ENCODE peak calls at places on chromosomes 16 and 17, in six cellular contexts. Z is H9, U is IMR-90, Y is H1, Q is trophoblast cell, S is mesenchymal stem cell. C is an unnamed sample.

GRCh38 chr16:66309-67182 is 5.9 kb downstream of the RHBDF1 start:
- DNase-seq in Z (no peak), U (no peak), Y (no peak), Q (no peak), S (no peak), C (no peak)

GRCh38 chr16:3186946-3187690 is 886 bp upstream of the OR1F1 start:
- DNase-seq in Z (no peak), U (no peak), Y (no peak), Q (peak; percentile 87), S (no peak), C (no peak)

GRCh38 chr16:29743827-29744531 is 1.8 kb downstream of the C16orf54 start:
- DNase-seq in Z (no peak), U (no peak), Y (no peak), Q (no peak), S (no peak), C (no peak)

GRCh38 chr17:27535178-27535928 is 79.1 kb downstream of the KSR1 start:
- DNase-seq in Z (no peak), U (peak; percentile 44), Y (no peak), Q (peak; percentile 61), S (peak; percentile 59), C (no peak)

GRCh38 chr17:76667356-76667755 is 23.8 kb upstream of the ST6GALNAC1 start:
- DNase-seq in Z (no peak), U (no peak), Y (no peak), Q (peak; percentile 59), S (no peak), C (no peak)

GRCh38 chr17:34913001-34913400 is 48.3 kb downstream of the CCT6B start:
- DNase-seq in Z (peak; percentile 55), U (no peak), Y (peak; percentile 41), Q (no peak), S (no peak), C (no peak)

GRCh38 chr16:82070656-82071369 is 35.8 kb downstream of the HSD17B2 start:
- DNase-seq in Z (no peak), U (peak; percentile 56), Y (no peak), Q (no peak), S (peak; percentile 30), C (no peak)

GRCh38 chr16:66263973-66264310 is 102.5 kb upstream of the CDH5 start:
- DNase-seq in Z (no peak), U (no peak), Y (no peak), Q (no peak), S (no peak), C (no peak)

DNA sequence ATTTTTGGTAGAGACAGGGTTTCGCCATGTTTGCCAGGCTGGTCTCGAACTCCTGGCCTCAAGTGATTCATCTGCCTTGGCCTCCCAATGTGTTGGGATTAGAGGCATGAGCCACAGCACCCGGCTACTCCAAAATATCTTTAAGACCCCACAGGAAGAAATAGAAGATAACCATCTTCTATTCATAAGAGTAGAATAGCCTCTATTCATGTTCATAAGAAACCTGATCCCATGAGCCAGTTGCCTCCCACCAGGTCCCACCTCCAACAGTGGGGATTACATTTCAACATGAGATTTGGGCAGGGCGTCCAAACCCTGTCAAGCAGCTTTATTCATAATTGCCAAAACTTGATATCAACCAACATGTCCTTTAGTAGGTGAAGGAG is 13.9 kb upstream of the TMC7 start:
- DNase-seq in Z (no peak), U (no peak), Y (no peak), Q (no peak), S (no peak), C (no peak)
- H3K14ac ChIP-seq in Z (no peak overlapping the region), U (no peak overlapping the region), Y (no peak overlapping the region), Q (no peak overlapping the region), S (no peak overlapping the region), C (no peak overlapping the region)

GRCh38 chr16:4455081-4455480 is 19.3 kb downstream of the NMRAL1 start:
- DNase-seq in Z (no peak), U (no peak), Y (no peak), Q (no peak), S (no peak), C (no peak)
- H3K14ac ChIP-seq in Z (no peak overlapping the region), U (no peak overlapping the region), Y (no peak overlapping the region), Q (no peak overlapping the region), S (no peak overlapping the region), C (no peak overlapping the region)

GRCh38 chr17:36049643-36050042 is 14.4 kb upstream of the CCL18 start:
- DNase-seq in Z (no peak), U (no peak), Y (no peak), Q (no peak), S (no peak), C (no peak)
- H3K14ac ChIP-seq in Z (no peak overlapping the region), U (no peak overlapping the region), Y (no peak overlapping the region), Q (no peak overlapping the region), S (no peak overlapping the region), C (no peak overlapping the region)

DNA sequence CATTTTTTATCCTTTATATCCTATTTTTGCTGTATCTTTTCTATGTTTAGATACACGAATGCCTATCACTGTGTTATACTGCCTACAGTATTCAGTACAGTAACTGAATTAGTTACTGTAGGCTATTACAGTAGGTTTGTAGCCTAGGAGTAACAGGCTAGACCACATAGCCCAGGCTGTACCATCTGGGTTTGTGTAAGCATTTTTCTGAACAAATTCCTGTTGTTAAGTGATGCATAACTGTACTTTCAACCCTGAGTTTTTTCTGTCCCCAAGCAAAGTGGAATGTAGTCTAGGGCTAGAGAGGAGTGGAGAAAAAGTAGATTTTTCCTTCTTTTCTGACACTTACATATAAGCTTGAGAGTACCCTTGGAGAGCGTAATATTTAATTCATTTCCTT is 282.1 kb downstream of the HS3ST3B1 start:
- DNase-seq in Z (no peak), U (no peak), Y (no peak), Q (peak; percentile 87), S (no peak), C (no peak)
- H3K14ac ChIP-seq in Z (no peak overlapping the region), U (no peak overlapping the region), Y (no peak overlapping the region), Q (no peak overlapping the region), S (no peak overlapping the region), C (no peak overlapping the region)

GRCh38 chr17:30345089-30345433 is 11.2 kb upstream of the TMIGD1 start:
- DNase-seq in Z (no peak), U (no peak), Y (no peak), Q (peak; percentile 34), S (no peak), C (no peak)

GRCh38 chr17:30343741-30344140 is 9.9 kb upstream of the TMIGD1 start:
- DNase-seq in Z (no peak), U (no peak), Y (no peak), Q (no peak), S (no peak), C (no peak)

GRCh38 chr17:30345527-30346075 is 11.7 kb upstream of the TMIGD1 start:
- DNase-seq in Z (no peak), U (no peak), Y (no peak), Q (peak; percentile 74), S (no peak), C (no peak)

GRCh38 chr17:30346211-30346831 is 12.5 kb upstream of the TMIGD1 start:
- DNase-seq in Z (no peak), U (no peak), Y (no peak), Q (peak; percentile 56), S (no peak), C (no peak)

GRCh38 chr17:30344283-30345088 is 10.6 kb upstream of the TMIGD1 start:
- DNase-seq in Z (no peak), U (peak; percentile 59), Y (no peak), Q (no peak), S (peak; percentile 29), C (no peak)
- H3K14ac ChIP-seq in Z (no peak overlapping the region), U (peak overlapping the region; percentile 1), Y (no peak overlapping the region), Q (no peak overlapping the region), S (no peak overlapping the region), C (no peak overlapping the region)

GRCh38 chr17:35986643-35987042 is at the start of gene CCL14:
- DNase-seq in Z (no peak), U (no peak), Y (no peak), Q (no peak), S (no peak), C (no peak)
- H3K14ac ChIP-seq in Z (no peak within 1 kb of the TSS), U (no peak within 1 kb of the TSS), Y (no peak within 1 kb of the TSS), Q (no peak within 1 kb of the TSS), S (no peak within 1 kb of the TSS), C (no peak within 1 kb of the TSS)

GRCh38 chr16:69669577-69669976 is 56.8 kb downstream of the NQO1 start:
- DNase-seq in Z (no peak), U (no peak), Y (no peak), Q (no peak), S (no peak), C (no peak)
- H3K14ac ChIP-seq in Z (no peak overlapping the region), U (no peak overlapping the region), Y (no peak overlapping the region), Q (no peak overlapping the region), S (no peak overlapping the region), C (no peak overlapping the region)

GRCh38 chr17:18344021-18344420 is 19.3 kb downstream of the SHMT1 start:
- DNase-seq in Z (no peak), U (no peak), Y (no peak), Q (no peak), S (no peak), C (no peak)
- H3K14ac ChIP-seq in Z (no peak overlapping the region), U (no peak overlapping the region), Y (no peak overlapping the region), Q (no peak overlapping the region), S (no peak overlapping the region), C (no peak overlapping the region)

GRCh38 chr16:75097191-75097761 is 19.3 kb downstream of the LDHD start:
- DNase-seq in Z (no peak), U (no peak), Y (no peak), Q (no peak), S (no peak), C (no peak)
- H3K14ac ChIP-seq in Z (no peak overlapping the region), U (no peak overlapping the region), Y (no peak overlapping the region), Q (peak overlapping the region; percentile 9), S (no peak overlapping the region), C (no peak overlapping the region)